ENCODE peak calls at places on chromosomes 7 and 10, in six cellular contexts. T is left ventricle myocardium inferior, M is GM23248, Z is psoas muscle, F is thoracic aorta, U is AG04450. J is an unnamed sample.

GRCh38 chr10:49177391-49178355 is 10.5 kb downstream of the TMEM273 start:
- DNase-seq in U (peak; percentile 70), Z (peak; percentile 54), M (peak; percentile 97), F (peak; percentile 31), T (peak; percentile 63), J (no peak)

GRCh38 chr10:102596506-102596971 is 47.7 kb upstream of the TRIM8 start:
- DNase-seq in F (no peak), T (peak; percentile 32), U (no peak), Z (no peak), M (peak; percentile 77), J (no peak)

GRCh38 chr7:155620497-155620896 is 24.0 kb upstream of the RBM33 start:
- DNase-seq in F (no peak), M (no peak), U (no peak), T (no peak), Z (no peak), J (no peak)

GRCh38 chr10:86389441-86390193 is 23.0 kb upstream of the GRID1 start:
- DNase-seq in T (no peak), Z (peak; percentile 28), U (no peak), F (no peak), M (peak; percentile 38), J (peak; percentile 75)

GRCh38 chr10:117334075-117334474 is 41.2 kb downstream of the PDZD8 start:
- DNase-seq in M (no peak), F (no peak), U (no peak), T (no peak), Z (no peak), J (no peak)

GRCh38 chr7:151316896-151317295 is 24.7 kb upstream of the NUB1 start:
- DNase-seq in U (no peak), Z (no peak), T (no peak), F (no peak), M (no peak), J (no peak)

GRCh38 chr10:58152698-58153263 is 114.9 kb downstream of the IPMK start:
- DNase-seq in U (peak; percentile 23), Z (no peak), T (peak; percentile 18), M (peak; percentile 74), F (no peak), J (no peak)

GRCh38 chr10:25565570-25565969 is 368.5 kb upstream of the MYO3A start:
- DNase-seq in Z (no peak), M (no peak), U (no peak), T (no peak), F (no peak), J (no peak)

GRCh38 chr10:110337906-110338305 is 33.2 kb upstream of the SMNDC1 start:
- DNase-seq in M (peak; percentile 71), Z (peak; percentile 23), T (no peak), U (no peak), F (no peak), J (no peak)

GRCh38 chr7:136391371-136391770 is 414.2 kb upstream of the MTPN start:
- DNase-seq in T (no peak), M (no peak), U (no peak), Z (no peak), F (no peak), J (no peak)

GRCh38 chr10:7410800-7411670 is at the start of gene SFMBT2:
- DNase-seq in M (peak; percentile 77), F (no peak), T (peak; percentile 68), Z (peak; percentile 64), U (peak; percentile 10), J (peak; percentile 83)

GRCh38 chr10:21975378-21975990 is 28.0 kb downstream of the DNAJC1 start:
- DNase-seq in Z (no peak), F (no peak), T (no peak), M (no peak), U (no peak), J (no peak)

GRCh38 chr7:43593010-43593409 is 10.1 kb downstream of the STK17A start:
- DNase-seq in M (peak; percentile 43), T (no peak), F (no peak), U (no peak), Z (no peak), J (no peak)

GRCh38 chr10:31977440-31978157 is 49.0 kb upstream of the ARHGAP12 start:
- DNase-seq in U (no peak), F (no peak), M (peak; percentile 82), Z (no peak), T (no peak), J (no peak)

GRCh38 chr7:70752794-70753241 is 379.1 kb upstream of the GALNT17 start:
- DNase-seq in F (no peak), M (peak; percentile 10), T (no peak), U (peak; percentile 52), Z (no peak), J (no peak)

GRCh38 chr10:86968271-86968993 is at the start of gene ADIRF:
- DNase-seq in U (no peak), F (no peak), M (peak; percentile 62), T (peak; percentile 71), Z (peak; percentile 65), J (peak; percentile 86)

GRCh38 chr7:66224171-66224773 is 19.1 kb downstream of the TPST1 start:
- DNase-seq in F (no peak), U (no peak), T (no peak), M (no peak), Z (no peak), J (no peak)

GRCh38 chr7:42227523-42227922 is 9.5 kb downstream of the GLI3 start:
- DNase-seq in M (no peak), Z (no peak), T (no peak), U (no peak), F (no peak), J (no peak)
- H3K4me3 ChIP-seq in M (peak overlapping the region; percentile 69), Z (peak overlapping the region; percentile 51), T (peak overlapping the region; percentile 57), U (no peak overlapping the region), F (peak overlapping the region; percentile 71), J (peak overlapping the region; percentile 39)

DNA sequence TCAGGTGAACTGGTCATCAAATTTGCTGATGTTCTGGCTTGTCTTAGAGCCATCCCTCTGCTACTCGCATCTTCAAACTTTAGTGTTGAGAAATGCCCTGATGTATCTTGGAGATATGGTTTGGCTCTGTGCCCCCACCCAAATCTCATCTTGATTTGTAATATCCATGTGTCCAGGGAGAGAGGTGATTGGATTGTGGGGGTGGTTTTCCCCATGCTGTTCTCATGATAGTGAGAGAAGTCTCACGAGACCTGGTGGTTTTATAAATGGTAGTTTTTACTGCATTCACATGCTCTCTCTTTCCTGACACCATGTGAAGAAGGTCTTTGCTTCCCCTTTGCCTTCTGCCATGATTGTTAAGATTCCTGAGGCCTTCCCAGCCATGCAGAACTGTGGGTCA is 74.0 kb upstream of the AFAP1L2 start:
- DNase-seq in M (no peak), T (no peak), U (no peak), F (no peak), Z (no peak), J (no peak)
- H3K27ac ChIP-seq in M (no peak overlapping the region), T (peak overlapping the region; percentile 92), U (no peak overlapping the region), F (no peak overlapping the region), Z (no peak overlapping the region), J (no peak overlapping the region)

GRCh38 chr7:32929430-32930161 is 27.6 kb upstream of the FKBP9 start:
- DNase-seq in T (no peak), Z (no peak), M (no peak), F (no peak), U (no peak), J (no peak)
- H3K27me3 ChIP-seq in T (no peaks in the 10 kb centered on the region), Z (no peaks in the 10 kb centered on the region), M (no peaks in the 10 kb centered on the region), F (no peaks in the 10 kb centered on the region), U (no peaks in the 10 kb centered on the region), J (no peaks in the 10 kb centered on the region)

DNA sequence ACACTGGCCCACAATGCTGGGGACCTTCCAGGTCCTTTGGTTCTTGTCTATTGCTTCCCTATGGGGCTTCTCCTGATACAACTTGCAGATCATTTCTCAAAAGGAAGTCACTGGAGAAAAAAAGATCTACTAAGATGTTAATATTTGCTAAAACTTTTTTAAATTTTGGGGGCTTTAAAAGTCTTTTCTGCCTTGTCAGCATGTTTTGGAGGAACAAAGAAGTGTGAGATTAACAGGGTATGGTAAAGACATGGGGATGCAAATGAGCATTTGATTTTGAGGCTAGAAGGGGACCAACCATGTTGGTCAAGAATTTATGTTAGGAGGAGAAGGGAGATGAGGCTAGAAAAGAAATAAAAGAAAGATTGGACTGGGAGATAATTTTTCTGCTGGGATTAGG is 515.4 kb downstream of the HTR7 start:
- DNase-seq in T (no peak), U (no peak), Z (no peak), F (no peak), M (no peak), J (no peak)
- H3K4me3 ChIP-seq in T (no peak overlapping the region), U (no peak overlapping the region), Z (no peak overlapping the region), F (no peak overlapping the region), M (no peak overlapping the region), J (no peak overlapping the region)

GRCh38 chr10:93758510-93758885 is 762 bp downstream of the LGI1 start:
- DNase-seq in M (no peak), F (no peak), U (no peak), T (no peak), Z (no peak), J (no peak)

GRCh38 chr10:93757766-93758509 is at the start of gene LGI1:
- DNase-seq in Z (no peak), U (no peak), F (no peak), M (peak; percentile 33), T (no peak), J (no peak)

GRCh38 chr10:93762979-93763391 is 5.2 kb downstream of the LGI1 start:
- DNase-seq in Z (no peak), F (no peak), U (no peak), M (no peak), T (no peak), J (no peak)

GRCh38 chr10:93758911-93759410 is 1.2 kb downstream of the LGI1 start:
- DNase-seq in M (peak; percentile 7), Z (no peak), U (no peak), F (no peak), T (no peak), J (no peak)

GRCh38 chr10:93760490-93760889 is 2.8 kb downstream of the LGI1 start:
- DNase-seq in T (no peak), F (no peak), M (no peak), Z (no peak), U (no peak), J (no peak)
- H3K27ac ChIP-seq in T (no peak overlapping the region), F (peak overlapping the region; percentile 31), M (no peak overlapping the region), Z (peak overlapping the region; percentile 60), U (no peak overlapping the region), J (no peak overlapping the region)

GRCh38 chr10:101568054-101568745 is 19.9 kb downstream of the POLL start:
- DNase-seq in T (no peak), Z (no peak), M (no peak), U (no peak), F (no peak), J (no peak)
- H3K27me3 ChIP-seq in T (peaks cover 70% of the 10 kb centered on the region), Z (peaks cover 11% of the 10 kb centered on the region), M (peaks cover 30% of the 10 kb centered on the region), U (peaks cover 39% of the 10 kb centered on the region), F (peaks cover 14% of the 10 kb centered on the region), J (peaks cover 56% of the 10 kb centered on the region)

DNA sequence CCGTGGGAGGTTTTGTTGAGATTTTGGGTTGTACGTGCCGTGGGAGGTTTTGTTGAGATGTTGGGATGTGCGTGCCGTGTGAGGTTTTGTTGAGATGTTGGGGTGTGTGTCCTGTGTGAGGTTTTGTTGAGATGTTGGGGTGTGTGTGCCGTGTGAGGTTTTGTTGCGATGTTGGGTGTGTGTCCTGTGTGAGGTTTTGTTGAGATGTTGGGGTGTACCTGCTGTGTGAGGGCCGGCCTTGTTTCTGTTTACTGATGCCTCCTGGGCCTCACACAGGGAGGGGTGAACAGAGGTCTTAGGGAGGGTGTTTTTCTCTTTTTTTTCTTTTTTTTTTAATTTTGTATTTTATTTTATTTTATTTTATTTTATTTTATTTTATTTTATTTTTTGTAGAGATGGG is 36.7 kb downstream of the INPP5A start:
- DNase-seq in U (no peak), T (no peak), M (no peak), Z (no peak), F (no peak), J (no peak)
- H3K4me3 ChIP-seq in U (no peak overlapping the region), T (no peak overlapping the region), M (no peak overlapping the region), Z (no peak overlapping the region), F (no peak overlapping the region), J (no peak overlapping the region)

GRCh38 chr7:47253650-47254080 is 328.2 kb downstream of the TNS3 start:
- DNase-seq in U (peak; percentile 46), Z (peak; percentile 55), M (peak; percentile 87), T (peak; percentile 44), F (no peak), J (no peak)
- H3K27ac ChIP-seq in U (peak overlapping the region; percentile 61), Z (peak overlapping the region; percentile 83), M (peak overlapping the region; percentile 42), T (peak overlapping the region; percentile 96), F (peak overlapping the region; percentile 78), J (peak overlapping the region; percentile 87)